ENCODE peak calls at places on chromosome 5, in five cellular contexts. U is A549, X is choroid plexus epithelial cell, R is PC-3, J is fibroblast of lung. N is an unnamed sample.

GRCh38 chr5:150630459-150631325 is 9.8 kb upstream of the SYNPO start:
- DNase-seq in R (no peak), U (no peak), J (no peak), X (no peak), N (no peak)

GRCh38 chr5:129400395-129400983 is 59.6 kb upstream of the ADAMTS19 start:
- DNase-seq in X (peak), U (peak), J (no peak), R (peak), N (no peak)

GRCh38 chr5:170937072-170937471 is 75.3 kb downstream of the RANBP17 start:
- DNase-seq in X (no peak), U (no peak), J (no peak), R (no peak), N (no peak)

GRCh38 chr5:172943283-172943841 is 15.9 kb upstream of the RPL26L1 start:
- DNase-seq in U (no peak), R (no peak), X (peak), J (peak), N (no peak)

GRCh38 chr5:157549283-157549629 is 26.3 kb downstream of the ADAM19 start:
- DNase-seq in J (peak), U (no peak), X (peak), R (peak), N (no peak)

GRCh38 chr5:124007675-124008398 is 495.9 kb downstream of the CSNK1G3 start:
- DNase-seq in X (peak), U (no peak), J (peak), R (peak), N (no peak)

GRCh38 chr5:72468606-72469005 is 38.6 kb downstream of the ZNF366 start:
- DNase-seq in X (no peak), U (no peak), J (no peak), R (no peak), N (no peak)

GRCh38 chr5:133612021-133612860 is at the start of gene FSTL4:
- DNase-seq in X (no peak), U (peak), J (no peak), R (peak), N (no peak)

GRCh38 chr5:94461131-94461530 is 157.3 kb downstream of the KIAA0825 start:
- DNase-seq in X (no peak), R (no peak), J (no peak), U (no peak), N (no peak)

GRCh38 chr5:1167361-1167727 is 34.1 kb upstream of the SLC6A19 start:
- DNase-seq in U (no peak), J (no peak), R (no peak), X (no peak), N (no peak)

GRCh38 chr5:633521-633955 is 21.4 kb downstream of the CEP72 start:
- DNase-seq in R (peak), J (peak), U (no peak), X (peak), N (no peak)

GRCh38 chr5:68339921-68340321 is 124.4 kb downstream of the PIK3R1 start:
- DNase-seq in R (no peak), U (no peak), J (peak), X (peak), N (no peak)

GRCh38 chr5:122237906-122238305 is 74.1 kb upstream of the SNCAIP start:
- DNase-seq in X (no peak), U (no peak), J (no peak), R (peak), N (no peak)

GRCh38 chr5:6788439-6788838 is 75.2 kb downstream of the TENT4A start:
- DNase-seq in R (peak), U (no peak), J (no peak), X (no peak), N (no peak)

GRCh38 chr5:91670565-91670964 is 287.4 kb upstream of the ARRDC3 start:
- DNase-seq in R (no peak), U (no peak), J (no peak), X (no peak), N (no peak)

GRCh38 chr5:176609724-176610429 is at the start of gene GPRIN1:
- DNase-seq in X (peak), U (peak), R (peak), J (peak), N (no peak)

GRCh38 chr5:78569441-78569840 is 79.1 kb downstream of the LHFPL2 start:
- DNase-seq in X (peak), J (peak), R (no peak), U (no peak), N (no peak)

GRCh38 chr5:126000533-126000932 is 422.7 kb upstream of the GRAMD2B start:
- DNase-seq in J (no peak), U (no peak), X (no peak), R (no peak), N (no peak)

GRCh38 chr5:7420506-7421280 is 24.8 kb downstream of the ADCY2 start:
- DNase-seq in R (no peak), X (no peak), J (no peak), U (no peak), N (no peak)

GRCh38 chr5:126454081-126454480 is 30.9 kb downstream of the GRAMD2B start:
- DNase-seq in R (no peak), J (peak), U (no peak), X (peak), N (no peak)

GRCh38 chr5:149412783-149413476 is 33.8 kb upstream of the IL17B start:
- DNase-seq in X (no peak), R (no peak), U (no peak), J (no peak), N (no peak)

GRCh38 chr5:149413477-149414210 is 34.6 kb upstream of the IL17B start:
- DNase-seq in X (no peak), U (no peak), R (no peak), J (no peak), N (no peak)

GRCh38 chr5:149410071-149410470 is 31.0 kb upstream of the IL17B start:
- DNase-seq in R (no peak), X (no peak), J (no peak), U (no peak), N (no peak)

GRCh38 chr5:149410721-149411432 is 31.8 kb upstream of the IL17B start:
- DNase-seq in R (no peak), J (no peak), U (no peak), X (peak), N (no peak)

DNA sequence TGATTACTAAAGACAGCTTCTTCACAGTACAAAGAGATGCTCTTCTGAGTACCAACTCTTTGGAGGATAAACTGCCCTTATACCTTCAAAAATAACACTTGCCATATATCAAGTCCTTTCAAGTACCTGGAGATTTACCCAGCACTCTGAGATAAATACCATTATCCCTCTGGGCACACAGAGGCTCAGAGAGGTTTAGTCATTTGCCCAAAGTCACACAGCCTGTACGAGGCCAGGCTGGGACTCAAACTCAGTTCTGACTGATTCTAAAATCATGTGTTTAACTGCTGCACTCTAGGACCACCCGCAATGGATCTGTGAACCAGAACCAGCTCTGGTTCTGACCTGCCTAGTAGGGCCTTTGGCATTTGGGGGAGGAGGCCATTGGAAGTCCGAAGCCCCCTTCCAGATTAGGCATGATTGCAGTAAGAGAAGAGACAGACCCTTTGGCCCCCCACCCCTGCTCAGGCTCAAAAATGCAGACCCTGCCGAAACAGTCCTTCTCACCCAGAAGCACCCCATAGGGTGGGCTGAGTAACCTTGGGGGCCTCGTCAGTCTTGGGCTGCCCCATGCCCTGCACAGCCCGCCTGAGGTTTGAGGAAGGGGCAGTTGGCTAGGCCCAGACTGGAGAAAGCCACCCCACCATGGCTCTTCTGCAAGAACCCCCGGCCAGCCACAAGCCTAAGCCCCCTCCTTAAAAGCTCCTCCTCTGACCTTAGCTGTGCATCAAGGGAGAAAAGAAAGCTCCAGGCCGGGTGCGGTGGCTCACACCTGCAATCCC is 32.8 kb upstream of the IL17B start:
- DNase-seq in J (no peak), X (no peak), R (no peak), U (no peak), N (no peak)
- H3K4me3 ChIP-seq in J (peak), X (no peak), R (no peak), U (no peak), N (no peak)

GRCh38 chr5:139474815-139475791 is 4.3 kb downstream of the SMIM33 start:
- DNase-seq in R (no peak), U (no peak), J (peak), X (peak), N (no peak)
- H3K4me3 ChIP-seq in R (no peak), U (no peak), J (no peak), X (no peak), N (no peak)

GRCh38 chr5:139696894-139697658 is 48.9 kb downstream of the CXXC5 start:
- DNase-seq in X (peak), R (peak), U (no peak), J (peak), N (no peak)

GRCh38 chr5:139698461-139699146 is 50.5 kb downstream of the CXXC5 start:
- DNase-seq in X (peak), R (no peak), J (peak), U (no peak), N (no peak)

GRCh38 chr5:139695183-139695573 is 47.0 kb downstream of the CXXC5 start:
- DNase-seq in U (no peak), J (no peak), R (no peak), X (no peak), N (no peak)

GRCh38 chr5:139694556-139695182 is 46.5 kb downstream of the CXXC5 start:
- DNase-seq in R (no peak), X (peak), U (no peak), J (no peak), N (no peak)

GRCh38 chr5:139696167-139696893 is 48.2 kb downstream of the CXXC5 start:
- DNase-seq in U (no peak), R (no peak), J (no peak), X (peak), N (no peak)
- H3K4me3 ChIP-seq in U (no peak), R (peak), J (peak), X (no peak), N (no peak)

GRCh38 chr5:160685219-160685618 is 166.8 kb downstream of the ATP10B start:
- DNase-seq in J (no peak), X (no peak), U (no peak), R (no peak), N (no peak)
- H3K4me3 ChIP-seq in J (no peak), X (no peak), U (no peak), R (no peak), N (no peak)

N was measured in LNCaP clone FGC.